ENCODE peak calls at places on chromosomes 5 and 9, in eight cellular contexts. Q is D341Med; Y is NCI-H748 treated with DMSO at 0.1 percent for 48 hours; E is Daoy; C is activated T-cell treated with anti-CD3 and anti-CD28 coated beads for 1 hour; B is stromal cell of bone marrow; F is left ventricle myocardium inferior; K is activated T-helper 1 cell treated with anti-CD3 and anti-CD28 coated beads, Interleukin-12 subunit alpha, Interleukin-12 subunit beta, Interleukin-2, Interleukin-4 antibody, amounts not matched to agents 30 ng/mL and 10 ng/mL and 1 ng/mL, durations not matched to agents 14 hours and 24 hours and 36 hours. S is an unnamed sample.

GRCh38 chr5:142143878-142144277 is 35.3 kb downstream of the NDFIP1 start:
- DNase-seq in Q (peak), Y (peak), E (peak), C (no peak), B (peak), F (no peak), K (no peak), S (no peak)

GRCh38 chr5:77892061-77893010 is 116.2 kb upstream of the TBCA start:
- DNase-seq in Q (peak), Y (no peak), E (no peak), C (no peak), B (no peak), F (no peak), K (no peak), S (no peak)

GRCh38 chr5:150503977-150504620 is 3.8 kb upstream of the NDST1 start:
- DNase-seq in Q (peak), Y (no peak), E (no peak), C (no peak), B (no peak), F (peak), K (no peak), S (no peak)

GRCh38 chr5:142836048-142836447 is 65.9 kb downstream of the ARHGAP26 start:
- DNase-seq in Q (no peak), Y (no peak), E (no peak), C (no peak), B (no peak), F (no peak), K (no peak), S (no peak)

GRCh38 chr5:33711094-33711670 is 180.6 kb downstream of the ADAMTS12 start:
- DNase-seq in Q (no peak), Y (no peak), E (no peak), C (no peak), B (no peak), F (peak), K (no peak), S (no peak)

GRCh38 chr5:133932441-133933168 is 35.8 kb downstream of the C5orf15 start:
- DNase-seq in Q (no peak), Y (no peak), E (no peak), C (no peak), B (no peak), F (no peak), K (no peak), S (no peak)

GRCh38 chr9:137028013-137028280 is at the start of gene ABCA2:
- DNase-seq in Q (no peak), Y (no peak), E (no peak), C (no peak), B (no peak), F (no peak), K (no peak), S (no peak)

GRCh38 chr5:125484272-125485002 is 738.0 kb upstream of the ZNF608 start:
- DNase-seq in Q (no peak), Y (peak), E (peak), C (no peak), B (peak), F (peak), K (no peak), S (peak)

GRCh38 chr5:89728750-89729149 is 680.8 kb downstream of the CETN3 start:
- DNase-seq in Q (no peak), Y (no peak), E (no peak), C (no peak), B (peak), F (peak), K (no peak), S (peak)

GRCh38 chr9:69976165-69976564 is 67.5 kb upstream of the MAMDC2 start:
- DNase-seq in Q (no peak), Y (no peak), E (peak), C (no peak), B (no peak), F (no peak), K (no peak), S (no peak)

GRCh38 chr9:77848428-77848827 is 183.2 kb downstream of the GNAQ start:
- DNase-seq in Q (no peak), Y (no peak), E (no peak), C (no peak), B (no peak), F (no peak), K (no peak), S (no peak)

GRCh38 chr5:138962619-138963370 is 87.7 kb upstream of the LRRTM2 start:
- DNase-seq in Q (no peak), Y (no peak), E (no peak), C (no peak), B (no peak), F (no peak), K (no peak), S (no peak)

GRCh38 chr5:179607449-179607931 is 16.0 kb downstream of the HNRNPH1 start:
- DNase-seq in Q (peak), Y (no peak), E (peak), C (no peak), B (no peak), F (peak), K (no peak), S (no peak)

GRCh38 chr5:148809781-148810524 is 16.5 kb upstream of the ADRB2 start:
- DNase-seq in Q (no peak), Y (no peak), E (no peak), C (no peak), B (no peak), F (no peak), K (no peak), S (no peak)

GRCh38 chr5:126494393-126494792 is 71.2 kb downstream of the GRAMD2B start:
- DNase-seq in Q (no peak), Y (no peak), E (no peak), C (no peak), B (no peak), F (no peak), K (no peak), S (no peak)

S was measured in brain pericyte.